ENCODE peak calls at places on chromosome X, in nine cellular contexts. Q, Y, S, J, N, P, G, T and I are unnamed samples.

GRCh38 chrX:136214551-136214950 is 36.6 kb downstream of the MAP7D3 start:
- DNase-seq in Q (no peak), Y (no peak), S (no peak), J (no peak), N (no peak), P (no peak), G (no peak), T (no peak), I (no peak)

GRCh38 chrX:76279007-76279406 is 106.1 kb downstream of the PBDC1 start:
- DNase-seq in Q (peak), Y (peak), S (no peak), J (peak), N (peak), P (peak), G (peak), T (peak), I (no peak)

GRCh38 chrX:82087699-82088098 is 885.8 kb downstream of the SH3BGRL start:
- DNase-seq in Q (no peak), Y (no peak), S (no peak), J (no peak), N (no peak), P (no peak), G (no peak), T (no peak), I (no peak)

GRCh38 chrX:150052226-150052625 is 113.9 kb upstream of the EOLA2 start:
- DNase-seq in Q (no peak), Y (no peak), S (no peak), J (no peak), N (no peak), P (no peak), G (no peak), T (no peak), I (no peak)

GRCh38 chrX:153828723-153829548 is 1.4 kb downstream of the PDZD4 start:
- DNase-seq in Q (no peak), Y (peak), S (no peak), J (peak), N (no peak), P (peak), G (no peak), T (no peak), I (no peak)

GRCh38 chrX:150692296-150692695 is 900 bp upstream of the MTMR1 start:
- DNase-seq in Q (peak), Y (no peak), S (no peak), J (no peak), N (no peak), P (no peak), G (no peak), T (no peak), I (no peak)

GRCh38 chrX:125778256-125778655 is 387.8 kb downstream of the DCAF12L2 start:
- DNase-seq in Q (no peak), Y (no peak), S (no peak), J (no peak), N (no peak), P (no peak), G (no peak), T (no peak), I (no peak)

GRCh38 chrX:13932416-13932815 is 97.3 kb downstream of the GEMIN8 start:
- DNase-seq in Q (no peak), Y (no peak), S (no peak), J (no peak), N (no peak), P (no peak), G (no peak), T (no peak), I (no peak)

GRCh38 chrX:155888139-155888538 is 7.0 kb downstream of the VAMP7 start:
- DNase-seq in Q (no peak), Y (no peak), S (no peak), J (no peak), N (no peak), P (no peak), G (no peak), T (no peak), I (no peak)

GRCh38 chrX:11397680-11398079 is 104.5 kb downstream of the AMELX start:
- DNase-seq in Q (no peak), Y (no peak), S (no peak), J (no peak), N (no peak), P (no peak), G (no peak), T (no peak), I (no peak)

GRCh38 chrX:12919620-12920019 is 13.2 kb downstream of the TLR8 start:
- DNase-seq in Q (no peak), Y (no peak), S (no peak), J (no peak), N (no peak), P (no peak), G (no peak), T (no peak), I (no peak)

GRCh38 chrX:24918715-24919114 is 97.0 kb downstream of the ARX start:
- DNase-seq in Q (no peak), Y (no peak), S (no peak), J (no peak), N (no peak), P (no peak), G (no peak), T (no peak), I (no peak)

GRCh38 chrX:149825424-149825823 is 43.7 kb downstream of the MAGEA9 start:
- DNase-seq in Q (peak), Y (peak), S (no peak), J (peak), N (peak), P (no peak), G (no peak), T (peak), I (no peak)